ENCODE peak calls at places on chromosomes 2 and 18, in seven cellular contexts. G is astrocyte of the cerebellum, E is mucosa of descending colon, W is WERI-Rb-1, R is foreskin fibroblast, M is colonic mucosa, A is transverse colon. K is an unnamed sample.

GRCh38 chr18:80009661-80010550 is 21.5 kb upstream of the TXNL4A start:
- DNase-seq in G (peak), E (peak), W (no peak), R (peak), M (no peak), A (peak), K (peak)

GRCh38 chr2:7725850-7726242 is 808.6 kb downstream of the RNF144A start:
- DNase-seq in G (peak), E (no peak), W (no peak), R (no peak), M (no peak), A (no peak), K (no peak)

GRCh38 chr2:160140471-160140870 is 59.6 kb downstream of the ITGB6 start:
- DNase-seq in G (no peak), E (no peak), W (no peak), R (peak), M (no peak), A (no peak), K (no peak)

GRCh38 chr2:37306024-37306423 is 18.6 kb downstream of the PRKD3 start:
- DNase-seq in G (no peak), E (no peak), W (no peak), R (no peak), M (peak), A (peak), K (no peak)

GRCh38 chr2:14551069-14551468 is 81.4 kb upstream of the LRATD1 start:
- DNase-seq in G (no peak), E (no peak), W (no peak), R (no peak), M (no peak), A (no peak), K (no peak)

GRCh38 chr18:37419272-37419671 is 146.3 kb downstream of the CELF4 start:
- DNase-seq in G (no peak), E (no peak), W (no peak), R (no peak), M (no peak), A (no peak), K (no peak)

GRCh38 chr2:168181825-168182224 is 65.6 kb downstream of the STK39 start:
- DNase-seq in G (no peak), E (no peak), W (no peak), R (no peak), M (no peak), A (no peak), K (no peak)

GRCh38 chr2:217905395-217905794 is 97.4 kb downstream of the TNS1 start:
- DNase-seq in G (no peak), E (no peak), W (no peak), R (no peak), M (no peak), A (no peak), K (no peak)

GRCh38 chr2:170817999-170818293 is 1.3 kb downstream of the GAD1 start:
- DNase-seq in G (no peak), E (no peak), W (peak), R (no peak), M (no peak), A (no peak), K (no peak)

GRCh38 chr2:220320326-220320725 is 692.9 kb downstream of the SLC4A3 start:
- DNase-seq in G (no peak), E (no peak), W (no peak), R (peak), M (no peak), A (no peak), K (no peak)

GRCh38 chr2:151315381-151315903 is 26.0 kb upstream of the NMI start:
- DNase-seq in G (no peak), E (no peak), W (peak), R (peak), M (no peak), A (no peak), K (no peak)

GRCh38 chr2:236049981-236050380 is 118.2 kb downstream of the GBX2 start:
- DNase-seq in G (no peak), E (no peak), W (no peak), R (no peak), M (no peak), A (no peak), K (no peak)

GRCh38 chr2:180367831-180368230 is 360.7 kb upstream of the CWC22 start:
- DNase-seq in G (peak), E (no peak), W (no peak), R (no peak), M (no peak), A (no peak), K (no peak)

GRCh38 chr2:160417745-160418397 is 75.7 kb downstream of the RBMS1 start:
- DNase-seq in G (no peak), E (no peak), W (no peak), R (peak), M (no peak), A (no peak), K (peak)

GRCh38 chr2:193463016-193463415 is 1268.3 kb upstream of the TMEFF2 start:
- DNase-seq in G (no peak), E (no peak), W (no peak), R (peak), M (no peak), A (no peak), K (peak)

GRCh38 chr2:148901142-148901541 is 26.1 kb downstream of the KIF5C start:
- DNase-seq in G (no peak), E (no peak), W (no peak), R (no peak), M (no peak), A (no peak), K (no peak)

GRCh38 chr18:24600076-24600654 is 139.7 kb downstream of the HRH4 start:
- DNase-seq in G (peak), E (no peak), W (peak), R (peak), M (peak), A (no peak), K (peak)

GRCh38 chr2:234679151-234679765 is 182.4 kb upstream of the ARL4C start:
- DNase-seq in G (no peak), E (no peak), W (no peak), R (peak), M (no peak), A (no peak), K (no peak)

GRCh38 chr2:237694423-237695194 is 67.2 kb downstream of the LRRFIP1 start:
- DNase-seq in G (no peak), E (peak), W (no peak), R (no peak), M (no peak), A (no peak), K (no peak)

GRCh38 chr2:105925390-105925789 is 180.7 kb downstream of the NCK2 start:
- DNase-seq in G (no peak), E (no peak), W (no peak), R (no peak), M (no peak), A (no peak), K (no peak)

GRCh38 chr2:100223502-100223901 is 81.1 kb upstream of the AFF3 start:
- DNase-seq in G (no peak), E (no peak), W (no peak), R (no peak), M (no peak), A (no peak), K (no peak)

GRCh38 chr18:58687871-58688308 is 16.6 kb downstream of the MALT1 start:
- DNase-seq in G (no peak), E (no peak), W (no peak), R (no peak), M (no peak), A (no peak), K (no peak)

GRCh38 chr2:134852518-134852917 is 14.1 kb downstream of the ACMSD start:
- DNase-seq in G (no peak), E (no peak), W (no peak), R (no peak), M (no peak), A (no peak), K (no peak)

GRCh38 chr2:215713393-215713792 is 277.5 kb upstream of the FN1 start:
- DNase-seq in G (peak), E (no peak), W (no peak), R (peak), M (no peak), A (no peak), K (peak)

GRCh38 chr18:22827216-22827615 is 105.9 kb upstream of the RBBP8 start:
- DNase-seq in G (no peak), E (no peak), W (no peak), R (no peak), M (no peak), A (no peak), K (no peak)

GRCh38 chr18:31399336-31400032 is 22.9 kb downstream of the DSG4 start:
- DNase-seq in G (peak), E (no peak), W (no peak), R (no peak), M (peak), A (peak), K (no peak)

GRCh38 chr2:177738461-177739234 is 333.9 kb downstream of the PDE11A start:
- DNase-seq in G (no peak), E (no peak), W (no peak), R (no peak), M (no peak), A (no peak), K (no peak)

GRCh38 chr2:191675807-191676667 is 1.9 kb upstream of the NABP1 start:
- DNase-seq in G (no peak), E (peak), W (no peak), R (peak), M (peak), A (peak), K (no peak)

GRCh38 chr2:229445013-229445412 is 173.9 kb upstream of the PID1 start:
- DNase-seq in G (peak), E (no peak), W (no peak), R (peak), M (no peak), A (peak), K (peak)

GRCh38 chr2:173235947-173236803 is 118.5 kb upstream of the CDCA7 start:
- DNase-seq in G (no peak), E (no peak), W (no peak), R (no peak), M (no peak), A (no peak), K (no peak)

GRCh38 chr2:39513641-39514094 is 76.6 kb upstream of the MAP4K3 start:
- DNase-seq in G (peak), E (no peak), W (peak), R (peak), M (peak), A (peak), K (peak)

GRCh38 chr2:181575650-181576025 is 81.3 kb downstream of the CERKL start:
- DNase-seq in G (no peak), E (no peak), W (no peak), R (peak), M (no peak), A (no peak), K (no peak)

GRCh38 chr2:842151-842792 is 108.4 kb upstream of the SNTG2 start:
- DNase-seq in G (no peak), E (no peak), W (no peak), R (no peak), M (no peak), A (no peak), K (no peak)

GRCh38 chr2:43050866-43051265 is 175.5 kb downstream of the ZFP36L2 start:
- DNase-seq in G (no peak), E (no peak), W (no peak), R (no peak), M (no peak), A (no peak), K (no peak)

GRCh38 chr2:110804915-110805314 is 72.5 kb downstream of the ACOXL start:
- DNase-seq in G (no peak), E (no peak), W (no peak), R (no peak), M (no peak), A (no peak), K (no peak)

GRCh38 chr18:68262697-68263293 is 452.1 kb downstream of the TMX3 start:
- DNase-seq in G (peak), E (no peak), W (no peak), R (peak), M (no peak), A (no peak), K (peak)

GRCh38 chr2:46387886-46388515 is 90.8 kb downstream of the EPAS1 start:
- DNase-seq in G (no peak), E (no peak), W (no peak), R (no peak), M (no peak), A (no peak), K (no peak)

GRCh38 chr18:63131106-63131943 is 188.2 kb downstream of the BCL2 start:
- DNase-seq in G (peak), E (no peak), W (peak), R (peak), M (peak), A (peak), K (peak)

DNA sequence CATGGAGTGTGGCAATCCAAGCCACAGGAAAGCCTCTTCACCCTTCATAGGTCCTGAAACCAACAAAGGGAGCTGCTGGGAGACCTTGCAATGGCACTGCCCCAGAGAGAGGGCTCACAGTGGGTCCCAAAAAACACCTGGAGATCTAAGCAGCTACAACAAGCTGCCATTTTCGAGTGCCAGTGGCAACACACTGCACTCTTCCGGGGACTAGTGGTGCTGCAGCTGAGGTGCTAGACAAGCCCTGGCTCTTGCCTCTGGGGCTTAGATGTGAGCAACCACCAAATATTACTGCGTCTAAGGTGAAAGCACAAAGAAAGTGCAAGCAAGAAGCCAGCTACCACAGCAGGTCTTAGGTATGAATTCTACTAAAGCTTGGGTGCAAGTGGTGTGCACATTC is 192.9 kb downstream of the NOL4 start:
- DNase-seq in G (no peak), E (no peak), W (no peak), R (no peak), M (no peak), A (no peak), K (no peak)
- TF ChIP-seq CTCF in G (no peak), E (no peak), W (peak), R (no peak), M (no peak), A (no peak), K (no peak)

GRCh38 chr2:31240406-31241365 is 6.7 kb downstream of the EHD3 start:
- DNase-seq in G (no peak), E (no peak), W (no peak), R (peak), M (no peak), A (no peak), K (no peak)
- H3K4me3 ChIP-seq in G (no peak), E (no peak), W (no peak), R (no peak), M (no peak), A (no peak), K (no peak)

GRCh38 chr18:52670903-52671302 is 330.9 kb downstream of the DCC start:
- DNase-seq in G (peak), E (no peak), W (peak), R (peak), M (no peak), A (no peak), K (no peak)
- TF ChIP-seq CTCF in G (peak), E (no peak), W (peak), R (no peak), M (no peak), A (no peak), K (no peak)

DNA sequence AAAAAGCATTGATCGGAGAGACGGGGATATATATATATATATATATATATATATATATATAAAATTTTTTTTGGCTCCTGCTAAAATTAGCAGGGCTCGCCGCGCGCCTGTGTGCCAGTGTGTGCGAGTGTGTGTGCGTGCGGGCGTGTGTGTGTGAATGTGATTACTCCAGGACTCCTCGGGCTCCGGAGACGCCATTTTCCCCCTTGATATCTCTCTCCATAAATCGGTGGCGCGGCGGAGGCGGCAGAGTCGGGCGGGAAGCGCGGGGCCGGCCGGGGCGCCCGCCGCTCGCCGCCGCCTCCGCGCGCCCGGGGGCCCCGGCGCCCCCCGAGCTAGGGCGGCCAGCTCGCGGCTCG is 797 bp upstream of the SETBP1 start:
- DNase-seq in G (no peak), E (peak), W (peak), R (peak), M (peak), A (peak), K (no peak)
- H3K4me3 ChIP-seq in G (peak), E (peak), W (peak), R (peak), M (peak), A (peak), K (peak)

DNA sequence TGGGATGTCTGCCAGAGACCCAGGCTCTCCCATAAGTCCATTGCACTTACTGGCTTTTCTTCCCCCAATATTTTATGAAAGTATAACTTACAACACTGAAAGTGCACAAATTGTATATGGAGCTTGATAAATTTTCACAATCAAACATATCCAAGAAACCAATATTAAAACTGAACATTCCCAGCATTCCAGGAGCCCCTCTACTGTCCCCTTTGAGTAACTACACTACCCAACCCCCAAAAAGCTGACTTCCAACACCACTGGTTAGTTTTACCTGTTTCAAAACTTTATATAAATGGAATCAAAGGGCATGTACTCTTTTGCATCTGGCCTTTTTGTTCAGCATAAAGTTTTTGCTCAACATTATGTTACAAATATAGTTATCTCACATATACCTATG is 35.2 kb upstream of the PKDCC start:
- DNase-seq in G (no peak), E (no peak), W (no peak), R (no peak), M (no peak), A (no peak), K (no peak)
- TF ChIP-seq CTCF in G (peak), E (no peak), W (no peak), R (no peak), M (no peak), A (no peak), K (no peak)

GRCh38 chr2:163737169-163737439 is 1.3 kb upstream of the FIGN start:
- DNase-seq in G (no peak), E (no peak), W (no peak), R (no peak), M (no peak), A (no peak), K (no peak)
- H3K4me3 ChIP-seq in G (peak), E (no peak), W (peak), R (peak), M (no peak), A (peak), K (peak)

DNA sequence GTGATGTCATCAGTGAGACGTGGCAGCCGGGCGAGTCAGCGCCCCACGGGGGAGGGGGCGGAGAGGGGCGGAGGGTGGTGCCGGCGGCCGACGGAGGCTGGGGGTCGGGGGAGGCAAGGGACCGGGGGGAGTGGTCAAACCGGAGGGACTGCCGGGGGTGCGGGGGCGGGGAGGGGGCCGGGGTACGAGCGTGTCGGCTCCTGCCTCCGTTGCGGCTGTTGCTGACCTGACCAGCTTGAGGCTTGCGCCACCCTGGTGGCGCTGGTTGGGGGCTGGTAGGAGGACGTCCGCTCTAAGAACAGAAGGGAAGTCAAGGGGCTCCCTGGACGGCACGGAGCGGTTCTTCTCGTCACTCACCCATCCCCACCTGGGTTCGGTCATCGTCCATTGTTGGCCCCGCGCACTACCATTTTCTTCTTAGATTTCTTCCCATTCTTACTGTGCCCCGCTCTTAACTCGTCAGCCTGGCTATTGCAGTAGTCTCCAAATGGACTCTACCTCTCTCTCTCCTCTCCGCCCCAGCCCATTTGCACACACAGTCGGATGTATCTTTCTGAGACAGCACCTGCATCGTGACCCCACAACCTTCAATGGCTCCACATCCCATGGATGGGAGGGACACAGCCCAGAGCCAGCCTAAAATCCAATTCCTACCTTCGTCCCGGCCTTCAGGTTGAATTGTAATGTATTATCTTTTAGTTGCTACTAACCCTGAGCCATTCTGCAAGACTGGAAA is 702 bp upstream of the RAB1A start:
- DNase-seq in G (no peak), E (no peak), W (no peak), R (no peak), M (no peak), A (no peak), K (no peak)
- TF ChIP-seq CTCF in G (no peak), E (peak), W (peak), R (no peak), M (no peak), A (no peak), K (no peak)